ENCODE peak calls at places on chromosome 3, in four cellular contexts. T, C, X and H are unnamed samples.

GRCh38 chr3:167733961-167734497 is 663 bp downstream of the PDCD10 start:
- DNase-seq in T (no peak), X (peak; percentile 59), C (no peak), H (no peak)

GRCh38 chr3:10869460-10869859 is 53.4 kb downstream of the SLC6A11 start:
- DNase-seq in C (no peak), T (no peak), X (no peak), H (no peak)

GRCh38 chr3:124217542-124217941 is 225.6 kb upstream of the ROPN1 start:
- DNase-seq in T (peak; percentile 71), C (peak; percentile 82), X (peak; percentile 79), H (peak; percentile 78)

GRCh38 chr3:180898572-180898971 is 13.9 kb upstream of the FXR1 start:
- DNase-seq in C (no peak), X (no peak), T (no peak), H (no peak)

GRCh38 chr3:37386627-37387230 is 212.3 kb upstream of the LRRFIP2 start:
- DNase-seq in T (no peak), C (no peak), X (peak; percentile 63), H (no peak)

GRCh38 chr3:13171704-13172643 is 98.7 kb upstream of the IQSEC1 start:
- DNase-seq in T (no peak), C (no peak), X (no peak), H (no peak)

GRCh38 chr3:46316258-46316657 is 37.7 kb upstream of the CCR2 start:
- DNase-seq in T (no peak), C (no peak), X (no peak), H (no peak)

GRCh38 chr3:41450416-41451231 is 251.3 kb downstream of the CTNNB1 start:
- DNase-seq in X (no peak), T (no peak), C (no peak), H (no peak)

GRCh38 chr3:102671005-102671404 is 236.2 kb downstream of the ZPLD1 start:
- DNase-seq in T (no peak), X (no peak), C (no peak), H (no peak)

GRCh38 chr3:73516656-73517055 is 108.1 kb downstream of the PDZRN3 start:
- DNase-seq in C (no peak), T (no peak), X (no peak), H (no peak)

GRCh38 chr3:122691195-122691594 is 10.6 kb downstream of the PARP14 start:
- DNase-seq in C (no peak), X (peak; percentile 71), T (no peak), H (no peak)

GRCh38 chr3:10273697-10274305 is 18.9 kb downstream of the GHRL start:
- DNase-seq in T (no peak), X (peak; percentile 9), C (no peak), H (no peak)

GRCh38 chr3:38133557-38134405 is 3.1 kb downstream of the ACAA1 start:
- DNase-seq in T (no peak), C (no peak), X (no peak), H (no peak)

GRCh38 chr3:172913911-172914730 is 163.6 kb downstream of the ECT2 start:
- DNase-seq in X (no peak), C (no peak), T (no peak), H (no peak)

GRCh38 chr3:109275702-109276293 is 40.5 kb downstream of the DPPA2 start:
- DNase-seq in C (peak; percentile 63), T (peak; percentile 56), X (peak; percentile 57), H (peak; percentile 56)

GRCh38 chr3:150077107-150077506 is 106.4 kb upstream of the PFN2 start:
- DNase-seq in T (no peak), X (no peak), C (no peak), H (no peak)

GRCh38 chr3:166274342-166274741 is 437.1 kb upstream of the BCHE start:
- DNase-seq in X (peak; percentile 23), T (no peak), C (no peak), H (no peak)

GRCh38 chr3:10511809-10512494 is 6.6 kb upstream of the ATP2B2 start:
- DNase-seq in X (peak; percentile 35), C (no peak), T (no peak), H (no peak)

GRCh38 chr3:99965077-99965476 is 147.4 kb downstream of the CMSS1 start:
- DNase-seq in T (no peak), X (peak; percentile 55), C (no peak), H (no peak)

GRCh38 chr3:127373701-127374625 is 86.1 kb upstream of the PRR20G start:
- DNase-seq in X (no peak), T (peak; percentile 72), C (peak; percentile 85), H (no peak)

GRCh38 chr3:102156426-102156825 is 278.4 kb upstream of the ZPLD1 start:
- DNase-seq in X (peak; percentile 91), T (no peak), C (no peak), H (no peak)

GRCh38 chr3:67828486-67829010 is 174.1 kb upstream of the SUCLG2 start:
- DNase-seq in C (no peak), X (no peak), T (no peak), H (no peak)

GRCh38 chr3:136990826-136991225 is 33.0 kb downstream of the IL20RB start:
- DNase-seq in T (no peak), X (no peak), C (no peak), H (no peak)

GRCh38 chr3:36381311-36381956 is 1.1 kb downstream of the STAC start:
- DNase-seq in T (peak; percentile 33), C (no peak), X (no peak), H (peak; percentile 43)

GRCh38 chr3:123084738-123085237 is 18.0 kb downstream of the PDIA5 start:
- DNase-seq in C (no peak), X (peak; percentile 76), T (peak; percentile 10), H (no peak)

GRCh38 chr3:41026394-41027177 is 172.7 kb upstream of the CTNNB1 start:
- DNase-seq in X (peak; percentile 98), C (no peak), T (no peak), H (no peak)

GRCh38 chr3:196666001-196666867 is 26.7 kb downstream of the NRROS start:
- DNase-seq in X (peak; percentile 93), T (peak; percentile 90), C (peak; percentile 74), H (peak; percentile 85)

GRCh38 chr3:21041621-21042020 is 709.4 kb downstream of the ZNF385D start:
- DNase-seq in T (no peak), C (no peak), X (no peak), H (no peak)

GRCh38 chr3:70264122-70264780 is 48.2 kb downstream of the MDFIC2 start:
- DNase-seq in X (no peak), C (no peak), T (no peak), H (no peak)

GRCh38 chr3:63245842-63246241 is 32.3 kb upstream of the SYNPR start:
- DNase-seq in C (no peak), X (no peak), T (no peak), H (no peak)
- H2BK12ac ChIP-seq in C (no peak overlapping the region), X (no peak overlapping the region), T (no peak overlapping the region), H (no peak overlapping the region)

GRCh38 chr3:194485876-194486539 is 794 bp downstream of the ATP13A3 start:
- DNase-seq in C (no peak), X (peak; percentile 66), T (no peak), H (no peak)
- H2BK15ac ChIP-seq in C (no peak overlapping the region), X (peak overlapping the region; percentile 98), T (no peak overlapping the region), H (peak overlapping the region; percentile 17)

GRCh38 chr3:169952045-169952444 is 14.6 kb upstream of the SEC62 start:
- DNase-seq in T (no peak), C (no peak), X (no peak), H (no peak)
- H3K4me1 ChIP-seq in T (no peaks in the 10 kb centered on the region), C (no peaks in the 10 kb centered on the region), X (no peaks in the 10 kb centered on the region), H (no peaks in the 10 kb centered on the region)

DNA sequence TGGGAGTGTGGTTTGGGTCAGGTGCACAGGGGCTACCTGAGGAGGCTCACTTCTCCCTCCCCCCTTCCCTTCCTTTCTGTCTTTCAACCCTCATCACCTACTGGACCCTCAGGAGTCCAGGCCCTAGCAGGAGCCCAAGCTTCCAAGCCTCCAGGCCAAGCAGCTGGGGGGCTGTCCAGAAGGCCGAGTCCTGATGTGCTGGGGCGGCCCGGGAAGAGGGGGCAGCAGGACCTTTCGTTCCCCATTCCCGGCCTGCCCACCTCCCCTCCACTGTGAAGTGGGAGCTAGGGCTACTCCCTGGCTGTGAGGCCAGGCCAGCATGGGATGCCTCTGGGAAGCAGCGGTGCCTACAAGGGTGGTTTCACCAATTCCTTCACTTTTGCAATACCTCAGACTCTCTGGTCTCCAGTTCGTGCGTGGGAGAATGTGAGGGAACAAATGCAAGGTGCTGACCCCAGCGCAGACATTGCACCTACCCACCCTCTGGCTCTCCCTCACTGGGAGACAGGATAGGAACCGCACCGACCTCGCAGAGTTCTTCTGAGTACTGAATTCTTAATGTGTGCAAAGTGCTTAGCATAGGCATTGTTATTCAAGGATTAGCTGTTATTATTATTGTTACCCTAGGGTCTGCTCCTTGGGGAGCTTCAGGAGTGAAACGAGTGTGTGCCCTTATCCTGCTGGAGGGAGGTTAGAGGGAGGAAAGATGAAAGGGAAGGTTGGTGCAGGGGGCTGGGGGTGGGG is 2.5 kb downstream of the EPHB3 start:
- DNase-seq in T (no peak), X (peak; percentile 24), C (no peak), H (no peak)
- H2BK12ac ChIP-seq in T (no peak overlapping the region), X (peak overlapping the region; percentile 72), C (no peak overlapping the region), H (no peak overlapping the region)

GRCh38 chr3:134363381-134363755 is 10.9 kb downstream of the AMOTL2 start:
- DNase-seq in T (no peak), C (no peak), X (no peak), H (no peak)
- H2BK15ac ChIP-seq in T (no peak overlapping the region), C (peak overlapping the region; percentile 7), X (peak overlapping the region; percentile 96), H (peak overlapping the region; percentile 1)

GRCh38 chr3:32421185-32421584 is 29.5 kb downstream of the CMTM7 start:
- DNase-seq in T (no peak), C (peak; percentile 39), X (no peak), H (no peak)
- H3K4me1 ChIP-seq in T (peaks cover 5% of the 10 kb centered on the region), C (peaks cover 11% of the 10 kb centered on the region), X (peaks cover 22% of the 10 kb centered on the region), H (peaks cover 12% of the 10 kb centered on the region)